ENCODE peak calls at places on chromosomes 12 and 14, in eight cellular contexts. R is Peyer's patch, F is A549, A is right lobe of liver, I is transverse colon, N is heart left ventricle, J is tibial nerve, Y is ovary. S is an unnamed sample.

GRCh38 chr14:64507376-64508156 is 3.0 kb downstream of the ZBTB1 start:
- DNase-seq in R (peak; percentile 55), F (peak; percentile 21), A (no peak), I (no peak), N (no peak), J (no peak), Y (no peak), S (no peak)

GRCh38 chr12:131860472-131861260 is 32.5 kb downstream of the MMP17 start:
- DNase-seq in R (peak; percentile 66), F (peak; percentile 92), A (peak; percentile 96), I (peak; percentile 21), N (peak; percentile 61), J (peak; percentile 36), Y (peak; percentile 49), S (no peak)

GRCh38 chr12:105280966-105281693 is 45.2 kb upstream of the APPL2 start:
- DNase-seq in R (no peak), F (no peak), A (no peak), I (no peak), N (no peak), J (no peak), Y (no peak), S (no peak)

GRCh38 chr12:125824276-125824675 is 759.0 kb downstream of the AACS start:
- DNase-seq in R (no peak), F (no peak), A (no peak), I (no peak), N (no peak), J (no peak), Y (no peak), S (no peak)

GRCh38 chr14:105581551-105582341 is 55.4 kb downstream of the TMEM121 start:
- DNase-seq in R (peak; percentile 81), F (no peak), A (peak; percentile 59), I (peak; percentile 68), N (no peak), J (no peak), Y (no peak), S (no peak)

GRCh38 chr12:104057771-104058197 is 6.5 kb upstream of the HCFC2 start:
- DNase-seq in R (no peak), F (no peak), A (no peak), I (no peak), N (no peak), J (no peak), Y (no peak), S (no peak)

GRCh38 chr14:91873476-91874265 is 6.3 kb upstream of the TC2N start:
- DNase-seq in R (peak; percentile 90), F (no peak), A (no peak), I (peak; percentile 59), N (no peak), J (no peak), Y (no peak), S (no peak)

GRCh38 chr14:60514378-60515243 is 5.7 kb downstream of the SIX6 start:
- DNase-seq in R (no peak), F (peak; percentile 17), A (no peak), I (no peak), N (no peak), J (peak; percentile 15), Y (no peak), S (no peak)

GRCh38 chr12:12008931-12009611 is 61.7 kb upstream of the BCL2L14 start:
- DNase-seq in R (peak; percentile 52), F (no peak), A (no peak), I (no peak), N (no peak), J (no peak), Y (no peak), S (no peak)

GRCh38 chr12:108773798-108774788 is 42.8 kb upstream of the CORO1C start:
- DNase-seq in R (peak; percentile 79), F (peak; percentile 51), A (peak; percentile 86), I (peak; percentile 78), N (peak; percentile 95), J (peak; percentile 70), Y (peak; percentile 91), S (peak; percentile 88)

GRCh38 chr12:108635201-108635996 is 1.7 kb upstream of the SELPLG start:
- DNase-seq in R (peak; percentile 89), F (no peak), A (no peak), I (peak; percentile 71), N (no peak), J (no peak), Y (no peak), S (no peak)

GRCh38 chr14:85607571-85608219 is 77.8 kb downstream of the FLRT2 start:
- DNase-seq in R (no peak), F (no peak), A (no peak), I (no peak), N (no peak), J (no peak), Y (no peak), S (no peak)

GRCh38 chr12:67419810-67420209 is 150.7 kb downstream of the CAND1 start:
- DNase-seq in R (no peak), F (no peak), A (no peak), I (no peak), N (no peak), J (no peak), Y (no peak), S (no peak)

GRCh38 chr14:24042733-24043132 is 9.1 kb upstream of the CARMIL3 start:
- DNase-seq in R (no peak), F (no peak), A (peak; percentile 47), I (no peak), N (no peak), J (no peak), Y (no peak), S (no peak)

GRCh38 chr12:26870491-26871419 is 37.8 kb upstream of the ITPR2 start:
- DNase-seq in R (no peak), F (no peak), A (no peak), I (peak; percentile 19), N (peak; percentile 33), J (no peak), Y (no peak), S (no peak)

GRCh38 chr14:91350813-91351507 is 66.7 kb downstream of the CCDC88C start:
- DNase-seq in R (peak; percentile 66), F (no peak), A (no peak), I (no peak), N (no peak), J (no peak), Y (no peak), S (no peak)

GRCh38 chr12:56157201-56158028 is 744 bp upstream of the MYL6 start:
- DNase-seq in R (peak; percentile 87), F (peak; percentile 94), A (peak; percentile 70), I (peak; percentile 81), N (peak; percentile 83), J (peak; percentile 81), Y (peak; percentile 90), S (peak; percentile 95)

GRCh38 chr12:12008232-12008850 is 62.4 kb upstream of the BCL2L14 start:
- DNase-seq in R (no peak), F (no peak), A (no peak), I (peak; percentile 20), N (no peak), J (no peak), Y (no peak), S (no peak)

GRCh38 chr12:30286345-30286926 is 409.2 kb downstream of the IPO8 start:
- DNase-seq in R (no peak), F (peak; percentile 13), A (no peak), I (no peak), N (no peak), J (no peak), Y (no peak), S (no peak)

GRCh38 chr12:19440019-19440858 is 947 bp downstream of the AEBP2 start:
- DNase-seq in R (peak; percentile 75), F (peak; percentile 49), A (peak; percentile 60), I (peak; percentile 57), N (peak; percentile 54), J (peak; percentile 35), Y (peak; percentile 72), S (peak; percentile 63)
- TF ChIP-seq POLR2A in R (no peak), F (no peak), A (no peak), I (peak; percentile 22), N (no peak), J (no peak), Y (no peak), S (peak; percentile 17)

DNA sequence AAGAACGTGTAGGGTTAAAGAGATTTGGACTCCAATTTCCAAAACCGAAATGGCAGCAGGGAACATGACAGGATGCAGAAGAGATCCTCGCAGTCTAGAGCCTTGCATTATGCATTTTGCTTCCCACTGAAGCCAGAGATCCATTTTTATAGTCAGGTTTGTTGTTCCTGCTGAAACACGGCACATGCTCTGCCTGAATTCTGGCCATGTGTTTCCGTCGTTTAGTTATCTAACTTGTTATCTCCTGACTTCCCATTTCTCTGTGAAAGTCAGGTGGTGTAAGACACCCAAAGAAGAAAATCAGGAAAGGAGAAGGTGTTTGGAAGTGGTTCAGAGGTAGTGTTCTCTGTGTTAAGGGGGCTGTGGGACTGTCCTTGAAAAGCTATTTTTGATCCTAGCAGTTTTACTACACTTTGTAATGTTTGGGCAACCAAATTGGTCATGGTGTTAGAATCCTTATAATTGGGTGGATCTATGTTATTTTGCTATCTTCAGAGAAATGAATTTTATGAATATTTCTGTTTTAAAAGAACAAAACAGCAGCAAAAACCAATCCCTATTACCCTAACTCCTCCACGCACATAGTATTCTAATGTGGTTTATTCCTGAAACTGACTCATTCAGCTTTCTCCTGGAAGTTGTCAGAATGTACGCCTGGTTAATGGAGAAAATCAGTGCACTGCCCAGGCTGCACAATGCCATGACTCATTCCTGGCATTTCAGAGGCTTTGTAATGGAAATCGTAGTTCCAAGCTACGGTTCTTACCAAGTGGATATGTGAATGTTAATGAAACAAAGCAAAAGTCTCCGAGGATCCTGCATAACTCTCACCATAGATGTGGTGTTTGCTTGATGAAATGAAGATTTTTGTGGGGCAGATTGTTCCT is 110.1 kb downstream of the SAMD4A start:
- DNase-seq in R (no peak), F (peak; percentile 69), A (no peak), I (no peak), N (no peak), J (peak; percentile 42), Y (no peak), S (peak; percentile 72)
- H3K4me3 ChIP-seq in R (no peak overlapping the region), F (peak overlapping the region; percentile 6), A (no peak overlapping the region), I (no peak overlapping the region), N (peak overlapping the region; percentile 1), J (no peak overlapping the region), Y (no peak overlapping the region), S (no peak overlapping the region)

GRCh38 chr12:69470189-69471094 is at the start of gene FRS2:
- DNase-seq in R (peak; percentile 95), F (peak; percentile 94), A (peak; percentile 96), I (peak; percentile 93), N (peak; percentile 93), J (peak; percentile 86), Y (peak; percentile 94), S (peak; percentile 89)
- TF ChIP-seq POLR2A in R (peak; percentile 72), F (peak; percentile 69), A (peak; percentile 76), I (peak; percentile 85), N (peak; percentile 82), J (peak; percentile 74), Y (peak; percentile 81), S (peak; percentile 64)

DNA sequence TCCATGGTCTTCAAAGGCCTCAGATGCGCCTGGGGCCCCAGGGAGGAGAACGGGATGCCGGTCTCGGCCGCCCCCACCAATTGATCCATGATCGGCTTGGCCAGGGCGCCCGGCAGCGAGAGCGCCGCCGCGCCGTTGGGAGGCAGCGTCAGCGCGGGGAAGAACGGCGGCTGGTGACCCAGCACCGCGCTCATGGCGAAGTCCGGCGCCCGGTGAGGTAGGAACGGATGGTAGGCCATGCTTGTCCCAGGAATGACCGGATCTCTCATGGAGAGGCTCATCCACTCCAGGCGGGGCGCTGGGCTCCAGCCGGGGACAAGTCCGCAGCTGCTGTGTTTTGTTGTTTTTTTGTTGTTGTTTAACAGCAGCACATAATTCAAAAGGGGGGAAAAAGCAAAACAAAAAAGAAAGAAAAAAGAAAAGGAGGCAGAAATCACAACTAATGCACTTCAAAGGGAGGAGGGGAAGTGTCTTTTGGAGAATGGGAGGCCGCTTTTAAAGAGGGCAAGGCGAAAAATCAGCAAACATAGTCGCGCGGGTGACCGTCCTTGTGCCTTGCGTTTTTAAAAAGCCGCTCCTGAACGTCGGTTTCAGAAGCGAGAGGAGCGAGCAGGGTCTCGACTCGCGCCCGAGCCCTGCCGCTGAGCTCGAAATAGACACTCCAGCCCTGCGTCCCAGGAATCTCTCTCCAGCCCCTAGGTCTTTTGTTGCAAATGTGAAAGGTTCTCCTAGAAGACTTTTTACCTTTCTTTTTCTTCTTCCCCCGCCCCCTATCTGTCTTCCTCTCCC is 861 bp downstream of the TBX3 start:
- DNase-seq in R (no peak), F (peak; percentile 49), A (no peak), I (peak; percentile 45), N (peak; percentile 64), J (no peak), Y (peak; percentile 67), S (no peak)
- H3K4me3 ChIP-seq in R (peak overlapping the region; percentile 54), F (peak overlapping the region; percentile 57), A (peak overlapping the region; percentile 62), I (peak overlapping the region; percentile 53), N (peak overlapping the region; percentile 68), J (peak overlapping the region; percentile 62), Y (peak overlapping the region; percentile 49), S (peak overlapping the region; percentile 93)